ENCODE peak calls at places on chromosomes 11 and 22, in five cellular contexts. One of them, this sample, is unnamed. For H3K27me3, the result is how much of the 10 kb centered on the place peaks cover.

GRCh38 chr11:1293619-1294015 is 15.8 kb downstream of the TOLLIP start:
- DNase-seq in neural progenitor cell: no peak
- DNase-seq in breast epithelium: no peak
- DNase-seq in cardiac muscle cell: no peak
- DNase-seq in H9: no peak
- DNase-seq in this sample: no peak

GRCh38 chr11:34769224-34769623 is 147.0 kb downstream of the APIP start:
- DNase-seq in H9: no peak
- DNase-seq in neural progenitor cell: no peak
- DNase-seq in cardiac muscle cell: no peak
- DNase-seq in breast epithelium: no peak
- DNase-seq in this sample: no peak

GRCh38 chr11:40958707-40959106 is 500.7 kb downstream of the LRRC4C start:
- DNase-seq in breast epithelium: no peak
- DNase-seq in H9: no peak
- DNase-seq in neural progenitor cell: no peak
- DNase-seq in cardiac muscle cell: no peak
- DNase-seq in this sample: no peak

GRCh38 chr11:43403357-43404231 is 44.9 kb downstream of the TTC17 start:
- DNase-seq in neural progenitor cell: no peak
- DNase-seq in cardiac muscle cell: no peak
- DNase-seq in H9: no peak
- DNase-seq in breast epithelium: no peak
- DNase-seq in this sample: no peak

GRCh38 chr11:2940166-2940929 is 11.1 kb upstream of the PHLDA2 start:
- DNase-seq in neural progenitor cell: no peak
- DNase-seq in cardiac muscle cell: peak
- DNase-seq in H9: peak
- DNase-seq in breast epithelium: peak
- DNase-seq in this sample: no peak

GRCh38 chr11:1017269-1018005 is 19.1 kb downstream of the MUC6 start:
- DNase-seq in neural progenitor cell: no peak
- DNase-seq in H9: no peak
- DNase-seq in cardiac muscle cell: no peak
- DNase-seq in breast epithelium: peak
- DNase-seq in this sample: no peak

GRCh38 chr22:27836181-27836580 is 34.6 kb upstream of the MN1 start:
- DNase-seq in neural progenitor cell: no peak
- DNase-seq in H9: no peak
- DNase-seq in cardiac muscle cell: no peak
- DNase-seq in breast epithelium: no peak
- DNase-seq in this sample: no peak

GRCh38 chr11:62538470-62539237 is 8.0 kb downstream of the AHNAK start:
- DNase-seq in neural progenitor cell: no peak
- DNase-seq in cardiac muscle cell: no peak
- DNase-seq in breast epithelium: no peak
- DNase-seq in H9: no peak
- DNase-seq in this sample: no peak

GRCh38 chr22:21876486-21877176 is 9.2 kb upstream of the MAPK1 start:
- DNase-seq in breast epithelium: no peak
- DNase-seq in neural progenitor cell: no peak
- DNase-seq in cardiac muscle cell: peak
- DNase-seq in H9: no peak
- DNase-seq in this sample: no peak

GRCh38 chr11:120682026-120682649 is 170.6 kb downstream of the GRIK4 start:
- DNase-seq in cardiac muscle cell: no peak
- DNase-seq in breast epithelium: no peak
- DNase-seq in neural progenitor cell: peak
- DNase-seq in H9: peak
- DNase-seq in this sample: no peak

GRCh38 chr11:121890377-121890776 is 225.6 kb downstream of the BLID start:
- DNase-seq in breast epithelium: peak
- DNase-seq in H9: no peak
- DNase-seq in neural progenitor cell: no peak
- DNase-seq in cardiac muscle cell: peak
- DNase-seq in this sample: no peak

GRCh38 chr11:102177974-102178631 is 67.9 kb downstream of the YAP1 start:
- DNase-seq in breast epithelium: peak
- DNase-seq in cardiac muscle cell: peak
- DNase-seq in H9: no peak
- DNase-seq in neural progenitor cell: no peak
- DNase-seq in this sample: no peak

GRCh38 chr11:71294846-71295600 is 42.6 kb upstream of the SHANK2 start:
- DNase-seq in H9: no peak
- DNase-seq in cardiac muscle cell: no peak
- DNase-seq in neural progenitor cell: no peak
- DNase-seq in breast epithelium: peak
- DNase-seq in this sample: no peak

GRCh38 chr11:14981507-14981906 is 9.4 kb upstream of the CALCA start:
- DNase-seq in cardiac muscle cell: no peak
- DNase-seq in breast epithelium: no peak
- DNase-seq in H9: no peak
- DNase-seq in neural progenitor cell: no peak
- DNase-seq in this sample: no peak

DNA sequence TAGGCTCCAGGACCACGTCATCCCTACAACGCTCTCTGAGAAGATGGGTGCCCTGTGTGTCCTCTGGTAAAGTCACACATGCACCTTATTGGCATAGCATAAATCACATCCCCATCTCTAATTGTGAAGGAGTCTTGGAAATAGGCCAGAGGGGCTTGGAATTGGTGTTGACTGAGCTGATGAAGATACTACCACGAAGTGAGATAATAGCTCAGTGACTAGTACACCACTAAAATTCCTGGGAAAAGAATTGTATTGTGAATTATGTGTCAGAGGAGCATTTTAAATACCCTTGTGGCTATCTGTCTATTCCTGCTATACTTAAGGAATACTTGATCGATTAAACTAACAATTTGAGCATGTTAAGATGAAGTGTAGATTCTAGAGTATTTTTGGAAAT is 57.7 kb downstream of the TNRC6B start:
- DNase-seq in H9: no peak
- DNase-seq in cardiac muscle cell: peak
- DNase-seq in neural progenitor cell: no peak
- DNase-seq in breast epithelium: no peak
- DNase-seq in this sample: no peak
- TF ChIP-seq CTCF in H9: no peak
- TF ChIP-seq CTCF in cardiac muscle cell: no peak
- TF ChIP-seq CTCF in neural progenitor cell: no peak
- TF ChIP-seq CTCF in breast epithelium: no peak
- TF ChIP-seq CTCF in this sample: no peak

DNA sequence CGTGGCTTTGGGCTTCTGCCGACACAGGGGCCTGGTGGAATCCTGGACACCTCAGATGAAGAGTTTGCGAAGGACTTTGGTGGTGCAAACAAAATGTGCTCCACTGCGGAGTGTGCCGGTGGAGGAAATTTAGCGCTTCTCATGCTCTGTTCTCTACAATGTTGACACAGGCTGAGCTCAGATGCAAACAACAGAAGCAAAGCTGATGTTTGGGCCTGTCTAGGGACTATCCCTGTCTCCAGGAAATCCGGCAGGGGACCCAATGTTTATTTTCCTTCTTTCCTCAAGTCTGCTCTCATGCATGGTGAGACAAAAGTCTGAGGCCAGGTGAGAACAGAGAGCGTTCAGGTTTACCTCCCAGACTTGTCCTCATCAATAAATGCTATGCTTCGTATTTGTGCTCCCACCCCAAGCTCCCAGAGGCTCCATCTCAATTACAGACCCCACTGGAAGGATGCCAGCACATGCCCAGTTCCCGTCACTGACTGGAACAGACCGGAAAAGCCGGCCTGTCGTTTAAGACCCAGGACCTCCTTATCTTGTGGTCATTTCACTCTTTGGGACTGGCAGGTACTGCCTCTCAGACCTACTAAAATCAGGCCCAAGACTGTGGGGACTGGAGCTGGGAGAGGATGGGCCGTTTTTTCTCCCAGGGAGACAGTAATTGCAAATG is 105.7 kb upstream of the B3GAT1 start:
- DNase-seq in breast epithelium: no peak
- DNase-seq in neural progenitor cell: no peak
- DNase-seq in H9: no peak
- DNase-seq in cardiac muscle cell: no peak
- DNase-seq in this sample: no peak
- H3K27me3 ChIP-seq in breast epithelium: under half
- H3K27me3 ChIP-seq in neural progenitor cell: under half
- H3K27me3 ChIP-seq in H9: under half
- H3K27me3 ChIP-seq in cardiac muscle cell: under half
- H3K27me3 ChIP-seq in this sample: under half

GRCh38 chr22:30423296-30423958 is 2.1 kb upstream of the MTFP1 start:
- DNase-seq in H9: no peak
- DNase-seq in cardiac muscle cell: no peak
- DNase-seq in breast epithelium: peak
- DNase-seq in neural progenitor cell: no peak
- DNase-seq in this sample: no peak
- TF ChIP-seq CTCF in H9: no peak
- TF ChIP-seq CTCF in cardiac muscle cell: peak
- TF ChIP-seq CTCF in breast epithelium: no peak
- TF ChIP-seq CTCF in neural progenitor cell: peak
- TF ChIP-seq CTCF in this sample: no peak

DNA sequence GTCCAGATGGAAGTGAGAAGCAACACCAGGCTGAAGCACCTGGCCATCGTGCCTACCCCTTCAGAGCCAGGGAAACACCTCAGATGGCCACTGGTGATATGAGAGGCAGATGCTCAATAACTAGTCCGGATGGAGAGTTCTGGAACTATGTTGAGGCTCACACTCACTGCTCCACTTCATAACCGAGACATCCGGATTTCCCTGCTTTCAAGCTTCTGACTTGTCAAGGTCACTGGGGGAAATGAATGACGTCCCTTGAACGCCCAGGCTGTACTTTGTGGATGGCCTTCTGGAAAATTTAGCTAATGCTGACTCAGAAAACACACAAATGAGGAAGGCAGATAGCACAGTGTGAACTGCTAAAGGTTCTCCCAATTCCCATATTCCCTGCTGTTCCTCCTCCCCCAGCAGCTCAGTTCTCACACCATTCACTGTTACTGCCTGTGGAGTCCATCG is at the start of gene LYVE1:
- DNase-seq in H9: no peak
- DNase-seq in cardiac muscle cell: peak
- DNase-seq in neural progenitor cell: no peak
- DNase-seq in breast epithelium: no peak
- DNase-seq in this sample: no peak
- H3K27me3 ChIP-seq in H9: under half
- H3K27me3 ChIP-seq in cardiac muscle cell: under half
- H3K27me3 ChIP-seq in neural progenitor cell: under half
- H3K27me3 ChIP-seq in breast epithelium: under half
- H3K27me3 ChIP-seq in this sample: under half

GRCh38 chr22:42695294-42695693 is 25.4 kb downstream of the A4GALT start:
- DNase-seq in breast epithelium: no peak
- DNase-seq in cardiac muscle cell: no peak
- DNase-seq in H9: no peak
- DNase-seq in neural progenitor cell: no peak
- DNase-seq in this sample: no peak
- TF ChIP-seq CTCF in breast epithelium: no peak
- TF ChIP-seq CTCF in cardiac muscle cell: no peak
- TF ChIP-seq CTCF in H9: no peak
- TF ChIP-seq CTCF in neural progenitor cell: no peak
- TF ChIP-seq CTCF in this sample: no peak